ENCODE peak calls at places on chromosomes 6 and 20, in nine cellular contexts. S is ovary, V is tibial nerve, F is IMR-90, Y is lower leg skin, T is A549, P is stomach, C is prostate gland, D is thyroid gland. M is an unnamed sample.
A peak's percentile ranks its signal among the peaks of the same experiment; 100 is the strongest.

GRCh38 chr20:57224641-57225138 is 41.8 kb downstream of the BMP7 start:
- DNase-seq in S (no peak), V (no peak), F (no peak), Y (peak; percentile 25), T (no peak), P (no peak), C (no peak), D (no peak), M (no peak)

GRCh38 chr6:36805917-36806316 is 33.3 kb downstream of the CPNE5 start:
- DNase-seq in S (no peak), V (no peak), F (no peak), Y (no peak), T (no peak), P (no peak), C (no peak), D (no peak), M (no peak)

GRCh38 chr6:30646450-30647038 is 389 bp upstream of the C6orf136 start:
- DNase-seq in S (peak; percentile 96), V (peak; percentile 78), F (no peak), Y (peak; percentile 89), T (no peak), P (peak; percentile 95), C (no peak), D (peak; percentile 12), M (no peak)

GRCh38 chr20:39974966-39975501 is 714.0 kb downstream of the MAFB start:
- DNase-seq in S (no peak), V (no peak), F (no peak), Y (no peak), T (no peak), P (no peak), C (no peak), D (no peak), M (no peak)

GRCh38 chr6:72941263-72941662 is 284.0 kb downstream of the KHDC1L start:
- DNase-seq in S (no peak), V (no peak), F (no peak), Y (no peak), T (no peak), P (no peak), C (no peak), D (no peak), M (no peak)

GRCh38 chr20:34863421-34863965 is 9.2 kb downstream of the GGT7 start:
- DNase-seq in S (no peak), V (no peak), F (no peak), Y (no peak), T (no peak), P (no peak), C (no peak), D (no peak), M (no peak)

GRCh38 chr20:38201356-38201755 is 36.3 kb upstream of the TGM2 start:
- DNase-seq in S (no peak), V (no peak), F (peak; percentile 93), Y (peak; percentile 42), T (peak; percentile 61), P (no peak), C (no peak), D (no peak), M (peak; percentile 68)

GRCh38 chr6:151765444-151765886 is 42.0 kb upstream of the ESR1 start:
- DNase-seq in S (no peak), V (peak; percentile 89), F (peak; percentile 77), Y (peak; percentile 80), T (peak; percentile 56), P (no peak), C (peak; percentile 50), D (peak; percentile 51), M (peak; percentile 9)

GRCh38 chr6:7769702-7770101 is 43.8 kb downstream of the BMP6 start:
- DNase-seq in S (no peak), V (no peak), F (peak; percentile 47), Y (no peak), T (peak; percentile 14), P (no peak), C (no peak), D (no peak), M (no peak)

GRCh38 chr6:137601471-137601870 is 107.3 kb upstream of the OLIG3 start:
- DNase-seq in S (no peak), V (no peak), F (no peak), Y (no peak), T (no peak), P (no peak), C (no peak), D (no peak), M (no peak)

GRCh38 chr6:169424149-169424804 is 170.6 kb upstream of the THBS2 start:
- DNase-seq in S (no peak), V (no peak), F (no peak), Y (no peak), T (no peak), P (no peak), C (no peak), D (no peak), M (no peak)

GRCh38 chr6:13274707-13275434 is 53.5 kb downstream of the TBC1D7 start:
- DNase-seq in S (no peak), V (no peak), F (no peak), Y (no peak), T (no peak), P (no peak), C (no peak), D (no peak), M (no peak)

GRCh38 chr6:33040157-33040556 is 30.8 kb upstream of the HLA-DOA start:
- DNase-seq in S (no peak), V (no peak), F (no peak), Y (no peak), T (no peak), P (no peak), C (no peak), D (no peak), M (no peak)

GRCh38 chr6:74041420-74041819 is 345.4 kb downstream of the CD109 start:
- DNase-seq in S (no peak), V (no peak), F (no peak), Y (no peak), T (no peak), P (no peak), C (no peak), D (no peak), M (no peak)

GRCh38 chr6:45535933-45536332 is 158.2 kb upstream of the SUPT3H start:
- DNase-seq in S (no peak), V (no peak), F (no peak), Y (no peak), T (no peak), P (peak; percentile 58), C (peak; percentile 62), D (no peak), M (no peak)

GRCh38 chr6:44487002-44487401 is 99.5 kb downstream of the CDC5L start:
- DNase-seq in S (no peak), V (no peak), F (no peak), Y (no peak), T (no peak), P (no peak), C (no peak), D (no peak), M (no peak)

GRCh38 chr6:2237001-2237400 is 8.4 kb downstream of the GMDS start:
- DNase-seq in S (no peak), V (no peak), F (peak; percentile 98), Y (no peak), T (no peak), P (no peak), C (peak; percentile 27), D (no peak), M (peak; percentile 59)

GRCh38 chr6:20791932-20792331 is 257.7 kb downstream of the CDKAL1 start:
- DNase-seq in S (no peak), V (no peak), F (no peak), Y (no peak), T (no peak), P (no peak), C (no peak), D (no peak), M (no peak)

GRCh38 chr6:138278326-138278725 is 60.0 kb upstream of the PBOV1 start:
- DNase-seq in S (no peak), V (no peak), F (peak; percentile 2), Y (no peak), T (peak; percentile 28), P (no peak), C (peak; percentile 35), D (no peak), M (no peak)

GRCh38 chr6:41072836-41073202 is at the start of gene NFYA:
- DNase-seq in S (no peak), V (peak; percentile 99), F (peak; percentile 99), Y (no peak), T (no peak), P (peak; percentile 100), C (no peak), D (no peak), M (peak; percentile 84)
- TF ChIP-seq POLR2A in S (no peak), V (no peak), F (no peak), Y (no peak), T (no peak), P (no peak), C (peak; percentile 83), D (peak; percentile 95), M (peak; percentile 45)

GRCh38 chr6:117204903-117205302 is 60.5 kb upstream of the VGLL2 start:
- DNase-seq in S (no peak), V (no peak), F (no peak), Y (no peak), T (no peak), P (no peak), C (no peak), D (no peak), M (no peak)
- TF ChIP-seq POLR2A in S (no peak), V (no peak), F (no peak), Y (no peak), T (no peak), P (no peak), C (no peak), D (no peak), M (no peak)

DNA sequence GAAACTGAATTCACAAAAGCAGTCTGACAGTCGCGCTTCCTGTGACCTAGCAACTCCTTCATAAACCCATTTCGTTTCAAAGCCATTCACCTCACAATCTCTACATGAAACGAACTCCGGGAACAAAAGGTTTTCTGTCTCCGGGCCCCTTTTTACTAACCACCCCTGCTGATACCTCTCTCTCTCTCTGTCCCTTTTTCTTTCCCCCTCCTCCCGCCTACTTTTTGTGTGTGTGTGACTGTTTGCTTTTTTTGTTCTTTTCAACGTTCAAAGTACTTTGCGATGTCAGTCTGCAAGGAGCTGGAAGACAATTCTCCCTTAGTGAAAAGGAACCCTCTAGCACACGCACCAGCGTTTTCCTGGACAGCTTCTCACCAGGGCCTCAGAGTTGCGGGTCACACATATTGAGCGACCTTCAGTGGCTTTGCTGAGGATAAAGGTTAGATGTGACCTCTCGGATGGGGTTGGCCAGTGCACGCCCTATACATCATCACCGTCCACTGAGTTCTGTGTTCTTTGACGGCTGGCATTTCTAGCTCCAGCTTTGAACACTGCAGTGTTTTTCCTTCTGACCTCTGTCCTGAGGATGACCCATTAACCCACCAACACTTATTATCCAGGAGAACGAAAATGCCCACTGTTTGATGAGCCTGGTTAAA is 629 bp upstream of the NEDD9 start:
- DNase-seq in S (no peak), V (no peak), F (peak; percentile 22), Y (no peak), T (no peak), P (no peak), C (no peak), D (no peak), M (no peak)
- TF ChIP-seq POLR2A in S (no peak), V (no peak), F (no peak), Y (no peak), T (no peak), P (no peak), C (no peak), D (no peak), M (no peak)

DNA sequence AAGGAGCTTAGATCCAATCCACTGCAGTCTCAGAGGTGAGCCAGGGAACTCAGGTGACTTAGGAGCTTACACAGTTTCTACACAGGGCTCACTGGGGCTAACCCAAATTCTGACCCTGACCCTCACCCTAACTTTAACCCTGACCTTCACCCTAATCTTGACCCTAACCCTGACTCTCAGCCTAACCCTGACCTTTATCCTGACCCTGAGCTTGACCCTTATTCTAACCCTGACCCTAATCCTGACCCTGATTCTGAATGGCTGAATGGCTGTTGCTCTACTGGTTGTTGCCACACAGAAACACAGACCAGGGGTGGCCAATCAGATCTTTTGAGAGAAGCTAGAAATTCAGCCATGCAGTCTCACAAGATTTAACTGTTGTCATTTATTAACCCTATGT is 180.1 kb downstream of the TSHZ2 start:
- DNase-seq in S (no peak), V (no peak), F (no peak), Y (no peak), T (no peak), P (no peak), C (no peak), D (no peak), M (no peak)
- TF ChIP-seq POLR2A in S (no peak), V (no peak), F (no peak), Y (no peak), T (no peak), P (no peak), C (no peak), D (no peak), M (no peak)